ENCODE peak calls at places on chromosomes 6 and 20, in ten cellular contexts. H is NT2/D1; U is NCI-H345; Y is small intestine; Q is central memory CD4-positive, alpha-beta T cell; R is stromal cell of bone marrow; P is ovary; B is dermis blood vessel endothelial cell; E is HT1080; J is iPS-NIHi11. A is an unnamed sample.

GRCh38 chr20:61880706-61881105 is 185.0 kb downstream of the TAF4 start:
- DNase-seq in U (no peak), E (no peak), J (no peak), Y (no peak), B (no peak), R (no peak), H (no peak), P (no peak), Q (no peak), A (no peak)

GRCh38 chr20:32560989-32561830 is 23.9 kb downstream of the NOL4L start:
- DNase-seq in J (no peak), H (no peak), E (no peak), Y (no peak), U (peak), B (no peak), Q (no peak), P (no peak), R (no peak), A (no peak)

GRCh38 chr20:15111654-15112053 is 774.2 kb upstream of the FLRT3 start:
- DNase-seq in R (no peak), Y (peak), H (no peak), Q (no peak), P (no peak), J (no peak), B (no peak), E (no peak), U (no peak), A (no peak)

GRCh38 chr20:3233991-3234498 is 4.9 kb downstream of the SLC4A11 start:
- DNase-seq in Y (no peak), E (no peak), J (no peak), H (no peak), B (no peak), Q (no peak), U (no peak), P (no peak), R (no peak), A (no peak)

GRCh38 chr6:44076366-44077200 is 50.7 kb downstream of the MRPL14 start:
- DNase-seq in J (peak), E (no peak), R (no peak), B (peak), Y (peak), H (no peak), Q (no peak), U (no peak), P (peak), A (no peak)

GRCh38 chr6:37637562-37638413 is 59.9 kb downstream of the MDGA1 start:
- DNase-seq in B (no peak), H (no peak), J (no peak), Y (no peak), P (no peak), R (no peak), E (no peak), Q (no peak), U (no peak), A (no peak)

GRCh38 chr6:11007715-11008608 is 36.1 kb downstream of the ELOVL2 start:
- DNase-seq in U (no peak), Q (no peak), Y (no peak), R (no peak), P (no peak), E (peak), B (peak), J (peak), H (no peak), A (no peak)

GRCh38 chr6:53066059-53066406 is 829 bp downstream of the FBXO9 start:
- DNase-seq in P (peak), B (peak), J (peak), R (no peak), Y (peak), Q (peak), U (peak), E (peak), H (no peak), A (peak)

GRCh38 chr6:151765444-151765886 is 42.0 kb upstream of the ESR1 start:
- DNase-seq in Y (peak), J (peak), H (peak), E (peak), Q (peak), P (peak), B (peak), U (peak), R (peak), A (peak)

GRCh38 chr6:118892248-118893094 is 1.5 kb upstream of the ASF1A start:
- DNase-seq in P (no peak), J (no peak), Y (no peak), U (no peak), B (peak), H (no peak), R (peak), E (no peak), Q (peak), A (no peak)

GRCh38 chr20:6590891-6591679 is 176.4 kb upstream of the BMP2 start:
- DNase-seq in R (peak), Q (no peak), U (no peak), Y (no peak), B (peak), E (peak), J (no peak), P (no peak), H (no peak), A (no peak)

GRCh38 chr6:140155727-140156126 is 781.3 kb upstream of the CITED2 start:
- DNase-seq in Q (no peak), J (no peak), Y (no peak), B (no peak), R (no peak), P (no peak), E (no peak), U (no peak), H (no peak), A (no peak)